ENCODE peak calls at places on chromosomes 13 and 19, in four cellular contexts. X is bronchial epithelial cell; R is neural progenitor cell; K is activated CD4-positive, alpha-beta T cell treated with anti-CD3 and anti-CD28 coated beads for 1 hour. I is an unnamed sample.

GRCh38 chr13:20700288-20700687 is 3.2 kb upstream of the IL17D start:
- DNase-seq in X (no peak), R (no peak), K (no peak), I (no peak)

GRCh38 chr13:88436974-88437373 is 765.8 kb downstream of the SLITRK5 start:
- DNase-seq in X (no peak), R (no peak), K (no peak), I (no peak)

GRCh38 chr13:109818891-109819290 is 32.5 kb upstream of the IRS2 start:
- DNase-seq in X (no peak), R (no peak), K (no peak), I (no peak)

GRCh38 chr19:48539503-48540096 is 12.4 kb upstream of the SULT2B1 start:
- DNase-seq in X (peak), R (no peak), K (no peak), I (no peak)

GRCh38 chr13:97967948-97968347 is 14.5 kb downstream of the IPO5 start:
- DNase-seq in X (no peak), R (no peak), K (no peak), I (no peak)

GRCh38 chr19:29753934-29754305 is 38.9 kb upstream of the C19orf12 start:
- DNase-seq in X (no peak), R (no peak), K (no peak), I (no peak)

GRCh38 chr13:51523082-51523518 is 61.2 kb upstream of the WDFY2 start:
- DNase-seq in X (peak), R (no peak), K (no peak), I (peak)

GRCh38 chr13:107743983-107744382 is 471.4 kb downstream of the LIG4 start:
- DNase-seq in X (no peak), R (peak), K (no peak), I (no peak)

GRCh38 chr13:23899555-23899954 is 2.3 kb upstream of the C1QTNF9B start:
- DNase-seq in X (peak), R (peak), K (no peak), I (no peak)

GRCh38 chr13:114070098-114070799 is 62.2 kb downstream of the RASA3 start:
- DNase-seq in X (no peak), R (no peak), K (no peak), I (no peak)

GRCh38 chr19:3145909-3146676 is 10.3 kb downstream of the GNA15 start:
- DNase-seq in X (no peak), R (peak), K (no peak), I (peak)

GRCh38 chr19:41872775-41873647 is 4.1 kb upstream of the CD79A start:
- DNase-seq in X (peak), R (peak), K (peak), I (no peak)

GRCh38 chr13:85543144-85543543 is 256.1 kb downstream of the SLITRK6 start:
- DNase-seq in X (peak), R (no peak), K (no peak), I (no peak)

GRCh38 chr13:70613295-70613694 is 505.0 kb upstream of the KLHL1 start:
- DNase-seq in X (peak), R (no peak), K (no peak), I (no peak)

GRCh38 chr13:28012896-28013295 is 24.4 kb upstream of the URAD start:
- DNase-seq in X (peak), R (no peak), K (no peak), I (no peak)

GRCh38 chr19:18510216-18510615 is 11.7 kb downstream of the ELL start:
- DNase-seq in X (no peak), R (no peak), K (no peak), I (no peak)

GRCh38 chr19:33407716-33408115 is 34.2 kb downstream of the CEBPG start:
- DNase-seq in X (no peak), R (no peak), K (no peak), I (no peak)

GRCh38 chr13:99792079-99792921 is 179.3 kb downstream of the ZIC5 start:
- DNase-seq in X (no peak), R (peak), K (no peak), I (no peak)

GRCh38 chr19:28504727-28505126 is 708.2 kb downstream of the UQCRFS1 start:
- DNase-seq in X (no peak), R (peak), K (no peak), I (no peak)

GRCh38 chr13:77511552-77511951 is 24.0 kb upstream of the SCEL start:
- DNase-seq in X (no peak), R (no peak), K (no peak), I (no peak)

GRCh38 chr19:2720777-2721569 is at the start of gene DIRAS1:
- DNase-seq in X (no peak), R (peak), K (no peak), I (no peak)

GRCh38 chr13:73090116-73090811 is 31.5 kb downstream of the KLF5 start:
- DNase-seq in X (peak), R (no peak), K (no peak), I (no peak)

GRCh38 chr13:113851826-113852535 is 11.9 kb downstream of the GAS6 start:
- DNase-seq in X (no peak), R (no peak), K (peak), I (no peak)

GRCh38 chr19:46714523-46715106 is 2.3 kb downstream of the PRKD2 start:
- DNase-seq in X (no peak), R (no peak), K (peak), I (no peak)

GRCh38 chr19:39388657-39389056 is 2.2 kb downstream of the PAF1 start:
- DNase-seq in X (no peak), R (no peak), K (no peak), I (no peak)